ENCODE peak calls at places on chromosome 15, in seven cellular contexts. Y, A, P, H, T, O and V are unnamed samples.

GRCh38 chr15:53473886-53474285 is 285.6 kb downstream of the WDR72 start:
- DNase-seq in Y (no peak), A (no peak), P (no peak), H (no peak), T (no peak), O (no peak), V (no peak)

GRCh38 chr15:29018406-29018805 is 132.6 kb downstream of the APBA2 start:
- DNase-seq in Y (no peak), A (no peak), P (no peak), H (no peak), T (no peak), O (no peak), V (no peak)

GRCh38 chr15:87365221-87365620 is 891.3 kb downstream of the NTRK3 start:
- DNase-seq in Y (peak; percentile 69), A (peak; percentile 76), P (peak; percentile 90), H (no peak), T (no peak), O (peak; percentile 75), V (no peak)

GRCh38 chr15:68620721-68621528 is 42.1 kb downstream of the CORO2B start:
- DNase-seq in Y (peak; percentile 98), A (peak; percentile 97), P (peak; percentile 96), H (no peak), T (no peak), O (no peak), V (no peak)

GRCh38 chr15:29724026-29724425 is 98.2 kb downstream of the TJP1 start:
- DNase-seq in Y (no peak), A (no peak), P (no peak), H (no peak), T (no peak), O (no peak), V (no peak)

GRCh38 chr15:63236272-63236671 is 41.1 kb upstream of the APH1B start:
- DNase-seq in Y (peak; percentile 92), A (peak; percentile 65), P (peak; percentile 84), H (no peak), T (no peak), O (peak; percentile 50), V (peak; percentile 67)

GRCh38 chr15:83610132-83610531 is 43.8 kb upstream of the ADAMTSL3 start:
- DNase-seq in Y (no peak), A (no peak), P (no peak), H (no peak), T (no peak), O (no peak), V (no peak)

GRCh38 chr15:64807751-64808222 is 17.7 kb downstream of the PIF1 start:
- DNase-seq in Y (no peak), A (no peak), P (no peak), H (no peak), T (no peak), O (no peak), V (no peak)

GRCh38 chr15:96035091-96035490 is 295.4 kb upstream of the NR2F2 start:
- DNase-seq in Y (no peak), A (no peak), P (no peak), H (no peak), T (no peak), O (no peak), V (no peak)
- H3K4me2 ChIP-seq in Y (no peak overlapping the region), A (no peak overlapping the region), P (no peak overlapping the region), H (no peak overlapping the region), T (no peak overlapping the region), O (no peak overlapping the region), V (no peak overlapping the region)

DNA sequence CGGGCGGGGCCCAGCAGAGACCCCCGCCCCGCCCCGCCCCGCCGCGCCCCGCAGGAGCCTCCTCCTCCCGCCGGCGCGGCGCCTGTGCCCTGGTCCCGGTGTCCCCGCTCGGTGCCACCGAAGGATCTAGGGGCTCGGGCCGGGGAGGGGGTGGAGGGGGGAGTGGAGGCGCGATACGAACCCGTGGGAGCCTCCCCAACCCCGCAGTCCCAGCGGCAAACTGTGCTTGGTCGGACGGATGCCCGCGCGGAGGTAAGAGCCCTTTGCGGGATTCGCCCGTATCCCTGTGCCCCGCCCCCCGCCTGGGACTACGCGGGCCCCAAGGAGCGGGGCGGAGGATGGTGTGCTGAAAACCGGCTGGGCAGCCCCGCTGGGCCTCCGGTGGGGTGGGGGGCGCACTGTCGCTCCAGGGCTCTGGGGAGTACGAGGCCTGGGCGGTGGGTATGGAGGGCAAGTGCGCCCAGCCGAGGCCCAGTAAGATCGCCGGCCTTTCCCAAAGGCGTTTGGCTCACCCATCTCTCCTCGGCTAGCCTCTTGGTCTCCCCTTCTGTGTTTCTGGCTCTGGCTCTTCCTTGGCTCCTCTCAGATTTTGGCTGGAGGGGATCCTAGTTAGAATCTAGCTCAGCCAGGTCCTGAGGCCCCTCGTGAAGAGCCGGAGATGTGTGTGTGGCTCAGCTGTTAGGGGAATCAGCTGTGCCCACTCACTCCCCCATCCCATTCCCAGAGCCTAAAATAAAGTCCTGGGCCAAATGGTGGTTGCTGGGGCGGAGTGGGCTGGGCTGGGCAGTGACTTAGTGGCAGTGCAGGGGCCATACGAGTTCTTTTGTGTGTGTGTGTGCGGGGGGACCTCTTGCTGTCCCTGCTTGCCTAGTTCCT is 65.7 kb upstream of the POLG start:
- DNase-seq in Y (no peak), A (no peak), P (no peak), H (no peak), T (no peak), O (no peak), V (no peak)
- H2AFZ ChIP-seq in Y (no peak overlapping the region), A (peak overlapping the region; percentile 76), P (no peak overlapping the region), H (peak overlapping the region; percentile 62), T (no peak overlapping the region), O (no peak overlapping the region), V (no peak overlapping the region)

GRCh38 chr15:34721802-34722795 is 32.7 kb downstream of the GJD2 start:
- DNase-seq in Y (peak; percentile 40), A (peak; percentile 95), P (peak; percentile 39), H (peak; percentile 68), T (peak; percentile 7), O (peak; percentile 42), V (peak; percentile 58)
- H3K4me2 ChIP-seq in Y (peak overlapping the region; percentile 84), A (peak overlapping the region; percentile 76), P (peak overlapping the region; percentile 84), H (peak overlapping the region; percentile 54), T (peak overlapping the region; percentile 65), O (peak overlapping the region; percentile 73), V (peak overlapping the region; percentile 77)

DNA sequence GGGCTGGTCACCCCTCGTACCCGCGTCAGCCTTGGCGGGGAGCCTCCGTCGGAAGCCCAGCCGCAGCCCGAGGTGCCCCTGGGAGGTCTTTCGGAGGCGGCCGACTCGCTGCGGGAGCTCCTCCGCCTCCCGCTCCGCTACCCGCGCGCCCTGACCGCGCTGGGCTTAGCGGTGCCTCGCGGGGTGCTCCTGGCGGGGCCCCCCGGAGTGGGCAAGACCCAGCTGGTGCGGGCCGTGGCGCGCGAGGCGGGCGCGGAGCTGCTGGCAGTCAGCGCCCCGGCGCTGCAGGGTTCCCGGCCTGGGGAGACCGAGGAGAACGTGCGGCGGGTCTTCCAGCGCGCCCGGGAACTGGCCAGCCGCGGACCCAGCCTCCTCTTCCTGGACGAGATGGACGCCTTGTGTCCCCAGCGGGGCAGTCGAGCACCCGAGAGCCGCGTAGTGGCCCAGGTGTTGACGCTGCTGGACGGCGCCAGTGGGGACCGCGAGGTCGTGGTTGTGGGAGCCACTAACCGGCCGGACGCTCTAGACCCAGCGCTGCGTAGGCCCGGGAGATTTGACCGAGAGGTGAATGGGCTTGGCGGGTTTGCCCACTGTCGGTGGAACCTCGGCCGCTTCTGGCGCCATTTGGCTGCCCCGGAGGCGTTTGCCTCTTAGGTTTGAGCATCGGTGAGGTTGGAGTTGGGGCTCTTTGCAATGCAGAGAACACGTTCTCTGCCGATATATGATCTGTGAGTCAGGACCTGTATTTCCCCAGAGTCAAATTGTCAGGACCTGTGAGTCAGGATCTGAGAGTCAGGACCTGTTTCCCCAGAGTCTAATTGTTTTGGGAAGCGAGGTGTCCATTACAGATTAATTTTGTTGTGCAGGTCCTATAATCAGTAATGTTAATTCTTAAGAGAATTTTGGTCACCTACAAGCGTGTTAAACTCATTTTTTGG is 24.9 kb upstream of the GATM start:
- DNase-seq in Y (peak; percentile 59), A (peak; percentile 80), P (peak; percentile 30), H (peak; percentile 24), T (no peak), O (peak; percentile 89), V (peak; percentile 51)
- H2AFZ ChIP-seq in Y (peak overlapping the region; percentile 99), A (peak overlapping the region; percentile 99), P (peak overlapping the region; percentile 87), H (peak overlapping the region; percentile 95), T (no peak overlapping the region), O (peak overlapping the region; percentile 93), V (peak overlapping the region; percentile 70)

GRCh38 chr15:34952481-34952880 is 17.1 kb downstream of the AQR start:
- DNase-seq in Y (no peak), A (peak; percentile 5), P (no peak), H (no peak), T (no peak), O (no peak), V (peak; percentile 72)
- H3K4me2 ChIP-seq in Y (no peak overlapping the region), A (peak overlapping the region; percentile 0), P (no peak overlapping the region), H (no peak overlapping the region), T (no peak overlapping the region), O (no peak overlapping the region), V (no peak overlapping the region)